ENCODE peak calls at places on chromosomes 16 and 17, in four cellular contexts. P is A549, D is GM23338, I is GM12878. H is an unnamed sample.

GRCh38 chr17:2054262-2054739 is 602 bp upstream of the HIC1 start:
- DNase-seq in P (no peak), D (peak; percentile 57), I (no peak), H (no peak)

GRCh38 chr17:33229499-33229898 is 63.6 kb downstream of the ASIC2 start:
- DNase-seq in P (no peak), D (no peak), I (no peak), H (no peak)

GRCh38 chr17:58329035-58329807 is 626 bp upstream of the TSPOAP1 start:
- DNase-seq in P (no peak), D (peak; percentile 77), I (peak; percentile 97), H (peak; percentile 95)

GRCh38 chr16:27377666-27378485 is 24.1 kb upstream of the IL21R start:
- DNase-seq in P (no peak), D (no peak), I (peak; percentile 72), H (no peak)

GRCh38 chr16:31874354-31875111 is 926 bp downstream of the ZNF267 start:
- DNase-seq in P (peak; percentile 43), D (no peak), I (peak; percentile 82), H (peak; percentile 54)

GRCh38 chr17:1714980-1715802 is 5.0 kb upstream of the TLCD2 start:
- DNase-seq in P (peak; percentile 91), D (peak; percentile 74), I (no peak), H (peak; percentile 61)

GRCh38 chr17:33980193-33980592 is 274.9 kb upstream of the CCL2 start:
- DNase-seq in P (no peak), D (no peak), I (peak; percentile 46), H (no peak)

GRCh38 chr16:79768594-79768993 is 168.1 kb upstream of the MAF start:
- DNase-seq in P (no peak), D (no peak), I (no peak), H (no peak)

GRCh38 chr17:67359960-67360817 is 6.2 kb downstream of the PSMD12 start:
- DNase-seq in P (peak; percentile 40), D (peak; percentile 75), I (no peak), H (peak; percentile 58)

GRCh38 chr17:32771396-32771795 is 105.5 kb downstream of the MYO1D start:
- DNase-seq in P (peak; percentile 14), D (no peak), I (no peak), H (no peak)

GRCh38 chr16:1538804-1539520 is 5.5 kb downstream of the TMEM204 start:
- DNase-seq in P (no peak), D (peak; percentile 65), I (no peak), H (no peak)

GRCh38 chr16:11078812-11079459 is 134.6 kb downstream of the CLEC16A start:
- DNase-seq in P (no peak), D (no peak), I (no peak), H (no peak)

GRCh38 chr16:79618041-79618711 is 17.6 kb upstream of the MAF start:
- DNase-seq in P (no peak), D (no peak), I (no peak), H (no peak)

GRCh38 chr17:66203274-66204015 is 11.5 kb upstream of the CEP112 start:
- DNase-seq in P (no peak), D (no peak), I (no peak), H (no peak)

GRCh38 chr17:46795379-46795952 is 23.0 kb downstream of the WNT3 start:
- DNase-seq in P (peak; percentile 94), D (no peak), I (no peak), H (peak; percentile 95)

GRCh38 chr17:32517982-32518381 is 31.2 kb downstream of the CDK5R1 start:
- DNase-seq in P (no peak), D (no peak), I (no peak), H (no peak)

GRCh38 chr17:65370669-65371126 is 190.8 kb downstream of the AXIN2 start:
- DNase-seq in P (no peak), D (peak; percentile 6), I (no peak), H (no peak)

DNA sequence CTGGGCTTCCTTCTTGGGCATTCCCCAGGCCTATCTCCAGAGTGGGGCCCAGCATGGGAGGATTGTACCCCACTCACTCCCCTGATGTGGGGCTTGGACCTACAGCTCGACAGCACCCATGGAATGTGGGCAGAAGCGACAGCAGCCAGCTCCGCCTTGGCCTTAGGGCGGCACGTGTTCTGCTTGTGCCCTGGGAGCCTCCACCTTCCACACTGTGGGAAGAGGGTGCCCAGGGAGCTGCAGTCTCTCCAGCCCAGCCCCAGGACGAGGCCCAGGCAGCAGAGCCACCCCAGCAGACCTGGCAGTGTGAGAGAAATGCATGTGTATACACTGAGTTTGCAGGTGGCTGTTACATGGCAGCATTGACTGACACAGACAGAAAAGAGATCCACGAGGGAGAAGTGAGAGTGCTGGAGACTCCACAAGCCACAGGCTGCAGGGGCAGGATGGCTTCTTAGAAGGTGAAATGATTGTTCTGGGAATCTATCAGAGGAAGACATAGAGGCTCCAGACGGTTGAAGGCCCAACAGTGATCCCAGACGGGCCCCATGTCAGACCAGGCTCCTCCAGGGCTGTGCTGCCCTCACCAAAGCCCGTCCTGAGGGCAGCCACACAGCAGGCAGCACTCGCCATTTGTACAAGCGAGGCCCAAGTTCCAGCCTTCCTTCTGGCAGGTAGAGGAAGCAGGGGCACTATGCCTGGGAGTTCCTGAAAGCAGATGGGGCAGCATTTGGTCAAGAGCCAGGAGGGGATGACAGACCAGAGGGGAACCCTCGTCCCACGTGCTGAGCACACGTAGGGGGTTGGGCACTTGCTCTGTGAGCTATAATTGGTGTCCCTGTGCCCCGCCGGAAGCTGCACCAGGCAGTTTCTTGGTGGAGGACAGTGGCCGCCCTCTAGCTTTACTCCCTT is 2.8 kb upstream of the DNASE1 start:
- DNase-seq in P (no peak), D (no peak), I (no peak), H (no peak)
- TF ChIP-seq JUNB in P (no peak), D (no peak), I (no peak), H (no peak)

DNA sequence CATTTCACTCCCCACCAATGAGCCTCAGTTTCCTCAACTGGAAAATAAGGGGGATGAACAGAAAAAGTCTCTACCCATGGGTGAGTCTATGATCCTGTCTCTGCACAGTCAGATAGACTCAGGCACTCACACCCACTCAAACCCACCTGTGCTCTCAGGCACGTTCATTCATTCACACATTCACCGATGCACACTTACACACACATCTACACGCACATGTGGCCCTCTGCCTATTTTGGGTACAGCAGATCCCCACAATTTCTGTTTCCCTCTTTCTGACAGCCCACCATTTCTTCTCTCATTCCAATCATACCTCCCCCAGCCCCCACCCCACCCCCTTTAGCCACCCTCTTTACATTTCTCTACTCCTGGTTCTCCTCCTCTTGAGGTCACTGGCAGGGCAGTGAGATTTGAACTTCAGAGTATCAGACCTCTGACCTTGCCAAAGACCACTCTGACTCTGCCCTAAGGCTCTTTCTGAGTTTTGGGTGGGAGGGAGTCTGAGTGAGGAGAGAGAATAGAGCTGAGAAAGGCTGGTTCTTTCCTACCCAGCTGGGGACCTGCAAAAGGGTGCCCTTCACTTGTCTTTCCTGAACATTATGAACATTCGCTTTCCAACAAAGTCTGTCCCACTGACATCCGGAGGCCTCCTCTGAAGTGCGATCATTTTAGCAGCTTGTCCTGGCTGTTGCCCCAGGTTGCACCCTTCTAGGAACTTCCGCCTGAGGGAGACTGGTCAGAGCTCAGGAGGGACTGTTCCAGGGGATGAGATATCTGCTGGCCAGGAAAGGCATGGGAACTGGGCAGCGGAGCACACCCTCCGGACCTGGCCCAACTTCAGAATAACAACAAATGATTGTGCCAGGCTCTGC is 10.1 kb upstream of the COL1A1 start:
- DNase-seq in P (no peak), D (no peak), I (no peak), H (no peak)
- TF ChIP-seq JUNB in P (no peak), D (no peak), I (no peak), H (no peak)

DNA sequence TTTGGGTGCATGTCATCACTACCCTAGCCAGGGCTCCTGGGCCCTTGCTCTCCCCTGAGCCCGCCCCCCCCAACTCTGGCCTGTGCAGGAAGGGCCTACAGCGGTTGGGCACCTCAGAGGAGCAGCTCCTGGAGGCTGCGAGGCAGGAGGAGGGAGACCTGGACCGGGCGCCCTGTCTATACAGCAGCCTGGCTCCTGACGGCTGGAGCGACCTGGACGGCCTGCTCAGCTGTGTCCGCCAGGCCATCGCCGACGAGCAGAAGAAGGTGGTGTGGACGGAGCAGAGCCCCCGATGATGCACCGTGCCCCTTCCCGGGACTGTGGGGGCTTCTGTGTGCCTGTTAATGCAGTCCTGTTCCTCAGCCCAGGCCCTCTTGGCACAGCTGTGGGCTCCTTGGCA is 12.1 kb downstream of the SGSH start:
- DNase-seq in P (no peak), D (no peak), I (no peak), H (no peak)
- TF ChIP-seq JUNB in P (no peak), D (no peak), I (no peak), H (no peak)

GRCh38 chr17:51164911-51165679 is 1.1 kb upstream of the NME2 start:
- DNase-seq in P (no peak), D (peak; percentile 43), I (no peak), H (no peak)
- TF ChIP-seq JUNB in P (no peak), D (no peak), I (no peak), H (no peak)

DNA sequence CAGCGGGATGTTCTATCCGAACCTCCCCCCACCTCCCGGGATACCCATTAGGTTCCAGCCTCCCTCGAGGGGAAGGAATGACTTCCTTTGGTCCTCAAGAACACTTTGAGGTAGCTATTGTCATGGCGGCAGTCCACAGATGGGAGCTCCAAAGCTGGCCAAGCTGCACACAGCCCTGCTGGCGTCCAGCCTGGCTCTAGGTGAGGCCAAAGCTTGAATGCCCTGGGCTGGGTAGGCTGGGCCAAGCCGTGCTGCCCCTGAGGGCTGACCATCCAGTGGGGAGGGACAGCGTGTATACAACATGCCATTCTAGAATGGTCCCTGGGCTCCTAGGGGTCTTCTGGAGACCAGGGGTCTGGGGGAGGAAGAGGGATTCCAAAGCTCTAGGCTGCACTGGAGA is 43.5 kb downstream of the PEMT start:
- DNase-seq in P (no peak), D (no peak), I (no peak), H (no peak)
- TF ChIP-seq JUNB in P (no peak), D (no peak), I (no peak), H (no peak)

GRCh38 chr17:75590849-75591721 is 3.5 kb downstream of the MYO15B start:
- DNase-seq in P (no peak), D (no peak), I (no peak), H (no peak)
- TF ChIP-seq JUNB in P (no peak), D (no peak), I (no peak), H (no peak)

H was measured in K562.